ENCODE peak calls at places on chromosome X, in six cellular contexts. One of them, this sample, is unnamed.
A peak's percentile ranks its signal among the peaks of the same experiment; 100 is the strongest.

GRCh38 chrX:118795528-118795927 is 28.1 kb upstream of the ZCCHC12 start:
- DNase-seq in naive thymus-derived CD4-positive, alpha-beta T cell: no peak
- DNase-seq in GM23338: no peak
- DNase-seq in fibroblast of pulmonary artery: no peak
- DNase-seq in heart right ventricle: no peak
- DNase-seq in foreskin fibroblast: no peak
- DNase-seq in this sample: no peak

GRCh38 chrX:149961572-149961971 is 23.3 kb upstream of the EOLA2 start:
- DNase-seq in naive thymus-derived CD4-positive, alpha-beta T cell: no peak
- DNase-seq in GM23338: no peak
- DNase-seq in fibroblast of pulmonary artery: no peak
- DNase-seq in heart right ventricle: no peak
- DNase-seq in foreskin fibroblast: no peak
- DNase-seq in this sample: no peak

GRCh38 chrX:154731203-154731602 is 19.7 kb downstream of the GAB3 start:
- DNase-seq in naive thymus-derived CD4-positive, alpha-beta T cell: no peak
- DNase-seq in GM23338: no peak
- DNase-seq in fibroblast of pulmonary artery: no peak
- DNase-seq in heart right ventricle: no peak
- DNase-seq in foreskin fibroblast: no peak
- DNase-seq in this sample: peak; percentile 19

GRCh38 chrX:63686878-63687714 is 97.9 kb downstream of the ARHGEF9 start:
- DNase-seq in naive thymus-derived CD4-positive, alpha-beta T cell: peak; percentile 31
- DNase-seq in GM23338: peak; percentile 73
- DNase-seq in fibroblast of pulmonary artery: peak; percentile 60
- DNase-seq in heart right ventricle: no peak
- DNase-seq in foreskin fibroblast: peak; percentile 57
- DNase-seq in this sample: peak; percentile 10

GRCh38 chrX:21176927-21177571 is 197.2 kb upstream of the CNKSR2 start:
- DNase-seq in naive thymus-derived CD4-positive, alpha-beta T cell: no peak
- DNase-seq in GM23338: no peak
- DNase-seq in fibroblast of pulmonary artery: no peak
- DNase-seq in heart right ventricle: no peak
- DNase-seq in foreskin fibroblast: no peak
- DNase-seq in this sample: no peak

GRCh38 chrX:111098874-111099273 is 2.9 kb downstream of the PAK3 start:
- DNase-seq in naive thymus-derived CD4-positive, alpha-beta T cell: peak; percentile 57
- DNase-seq in GM23338: peak; percentile 81
- DNase-seq in fibroblast of pulmonary artery: peak; percentile 10
- DNase-seq in heart right ventricle: peak; percentile 3
- DNase-seq in foreskin fibroblast: peak; percentile 4
- DNase-seq in this sample: peak; percentile 48

GRCh38 chrX:119755981-119756533 is 2.3 kb upstream of the SOWAHD start:
- DNase-seq in naive thymus-derived CD4-positive, alpha-beta T cell: peak; percentile 80
- DNase-seq in GM23338: no peak
- DNase-seq in fibroblast of pulmonary artery: no peak
- DNase-seq in heart right ventricle: no peak
- DNase-seq in foreskin fibroblast: no peak
- DNase-seq in this sample: peak; percentile 73

GRCh38 chrX:48613502-48614160 is 16.3 kb downstream of the WDR13 start:
- DNase-seq in naive thymus-derived CD4-positive, alpha-beta T cell: no peak
- DNase-seq in GM23338: no peak
- DNase-seq in fibroblast of pulmonary artery: no peak
- DNase-seq in heart right ventricle: no peak
- DNase-seq in foreskin fibroblast: peak; percentile 35
- DNase-seq in this sample: no peak

GRCh38 chrX:69988955-69989394 is 60.8 kb downstream of the AWAT2 start:
- DNase-seq in naive thymus-derived CD4-positive, alpha-beta T cell: no peak
- DNase-seq in GM23338: no peak
- DNase-seq in fibroblast of pulmonary artery: peak; percentile 73
- DNase-seq in heart right ventricle: peak; percentile 36
- DNase-seq in foreskin fibroblast: no peak
- DNase-seq in this sample: no peak

GRCh38 chrX:11381464-11381863 is 88.3 kb downstream of the AMELX start:
- DNase-seq in naive thymus-derived CD4-positive, alpha-beta T cell: peak; percentile 0
- DNase-seq in GM23338: peak; percentile 62
- DNase-seq in fibroblast of pulmonary artery: peak; percentile 73
- DNase-seq in heart right ventricle: peak; percentile 40
- DNase-seq in foreskin fibroblast: peak; percentile 78
- DNase-seq in this sample: no peak

GRCh38 chrX:149937881-149938426 is 337 bp downstream of the EOLA2 start:
- DNase-seq in naive thymus-derived CD4-positive, alpha-beta T cell: no peak
- DNase-seq in GM23338: peak; percentile 20
- DNase-seq in fibroblast of pulmonary artery: peak; percentile 1
- DNase-seq in heart right ventricle: peak; percentile 11
- DNase-seq in foreskin fibroblast: peak; percentile 13
- DNase-seq in this sample: peak; percentile 53

GRCh38 chrX:23626651-23627050 is 40.6 kb upstream of the PRDX4 start:
- DNase-seq in naive thymus-derived CD4-positive, alpha-beta T cell: no peak
- DNase-seq in GM23338: peak; percentile 22
- DNase-seq in fibroblast of pulmonary artery: no peak
- DNase-seq in heart right ventricle: no peak
- DNase-seq in foreskin fibroblast: no peak
- DNase-seq in this sample: no peak

GRCh38 chrX:40003071-40003981 is 94.4 kb downstream of the BCOR start:
- DNase-seq in naive thymus-derived CD4-positive, alpha-beta T cell: no peak
- DNase-seq in GM23338: no peak
- DNase-seq in fibroblast of pulmonary artery: peak; percentile 8
- DNase-seq in heart right ventricle: no peak
- DNase-seq in foreskin fibroblast: no peak
- DNase-seq in this sample: no peak

GRCh38 chrX:78102100-78102499 is 1.9 kb upstream of the PGK1 start:
- DNase-seq in naive thymus-derived CD4-positive, alpha-beta T cell: no peak
- DNase-seq in GM23338: no peak
- DNase-seq in fibroblast of pulmonary artery: no peak
- DNase-seq in heart right ventricle: no peak
- DNase-seq in foreskin fibroblast: peak; percentile 10
- DNase-seq in this sample: no peak

GRCh38 chrX:16240231-16240905 is 73.1 kb downstream of the MAGEB17 start:
- DNase-seq in naive thymus-derived CD4-positive, alpha-beta T cell: no peak
- DNase-seq in GM23338: no peak
- DNase-seq in fibroblast of pulmonary artery: no peak
- DNase-seq in heart right ventricle: no peak
- DNase-seq in foreskin fibroblast: no peak
- DNase-seq in this sample: no peak

GRCh38 chrX:7019555-7019954 is 128.0 kb upstream of the STS start:
- DNase-seq in naive thymus-derived CD4-positive, alpha-beta T cell: no peak
- DNase-seq in GM23338: no peak
- DNase-seq in fibroblast of pulmonary artery: no peak
- DNase-seq in heart right ventricle: no peak
- DNase-seq in foreskin fibroblast: peak; percentile 53
- DNase-seq in this sample: no peak

GRCh38 chrX:100743009-100743615 is 11.2 kb upstream of the SYTL4 start:
- DNase-seq in naive thymus-derived CD4-positive, alpha-beta T cell: no peak
- DNase-seq in GM23338: no peak
- DNase-seq in fibroblast of pulmonary artery: peak; percentile 51
- DNase-seq in heart right ventricle: no peak
- DNase-seq in foreskin fibroblast: no peak
- DNase-seq in this sample: no peak

GRCh38 chrX:118228041-118228440 is 111.4 kb upstream of the KLHL13 start:
- DNase-seq in naive thymus-derived CD4-positive, alpha-beta T cell: no peak
- DNase-seq in GM23338: no peak
- DNase-seq in fibroblast of pulmonary artery: peak; percentile 6
- DNase-seq in heart right ventricle: no peak
- DNase-seq in foreskin fibroblast: peak; percentile 60
- DNase-seq in this sample: no peak

GRCh38 chrX:24145340-24146186 is 4.0 kb upstream of the ZFX start:
- DNase-seq in naive thymus-derived CD4-positive, alpha-beta T cell: no peak
- DNase-seq in GM23338: no peak
- DNase-seq in fibroblast of pulmonary artery: peak; percentile 38
- DNase-seq in heart right ventricle: no peak
- DNase-seq in foreskin fibroblast: peak; percentile 50
- DNase-seq in this sample: no peak

GRCh38 chrX:13167444-13168207 is 123.2 kb upstream of the FAM9C start:
- DNase-seq in naive thymus-derived CD4-positive, alpha-beta T cell: peak; percentile 12
- DNase-seq in GM23338: no peak
- DNase-seq in fibroblast of pulmonary artery: peak; percentile 77
- DNase-seq in heart right ventricle: peak; percentile 45
- DNase-seq in foreskin fibroblast: peak; percentile 67
- DNase-seq in this sample: no peak

GRCh38 chrX:141632124-141632523 is 42.6 kb downstream of the SPANXA2 start:
- DNase-seq in naive thymus-derived CD4-positive, alpha-beta T cell: no peak
- DNase-seq in GM23338: no peak
- DNase-seq in fibroblast of pulmonary artery: peak; percentile 2
- DNase-seq in heart right ventricle: no peak
- DNase-seq in foreskin fibroblast: peak; percentile 2
- DNase-seq in this sample: no peak

GRCh38 chrX:135931644-135932487 is 38.4 kb downstream of the SAGE1 start:
- DNase-seq in naive thymus-derived CD4-positive, alpha-beta T cell: peak; percentile 42
- DNase-seq in GM23338: peak; percentile 76
- DNase-seq in fibroblast of pulmonary artery: peak; percentile 45
- DNase-seq in heart right ventricle: peak; percentile 15
- DNase-seq in foreskin fibroblast: peak; percentile 58
- DNase-seq in this sample: peak; percentile 5

GRCh38 chrX:12370444-12371089 is 232.3 kb downstream of the FRMPD4 start:
- DNase-seq in naive thymus-derived CD4-positive, alpha-beta T cell: no peak
- DNase-seq in GM23338: no peak
- DNase-seq in fibroblast of pulmonary artery: peak; percentile 90
- DNase-seq in heart right ventricle: peak; percentile 33
- DNase-seq in foreskin fibroblast: peak; percentile 89
- DNase-seq in this sample: no peak

GRCh38 chrX:154411981-154412340 is 622 bp downstream of the TAFAZZIN start:
- DNase-seq in naive thymus-derived CD4-positive, alpha-beta T cell: no peak
- DNase-seq in GM23338: peak; percentile 77
- DNase-seq in fibroblast of pulmonary artery: peak; percentile 49
- DNase-seq in heart right ventricle: peak; percentile 62
- DNase-seq in foreskin fibroblast: peak; percentile 73
- DNase-seq in this sample: peak; percentile 28

GRCh38 chrX:30261012-30261411 is 14.1 kb downstream of the MAGEB1 start:
- DNase-seq in naive thymus-derived CD4-positive, alpha-beta T cell: no peak
- DNase-seq in GM23338: no peak
- DNase-seq in fibroblast of pulmonary artery: no peak
- DNase-seq in heart right ventricle: no peak
- DNase-seq in foreskin fibroblast: no peak
- DNase-seq in this sample: no peak

GRCh38 chrX:64975491-64975890 is 759 bp downstream of the ZC4H2 start:
- DNase-seq in naive thymus-derived CD4-positive, alpha-beta T cell: peak; percentile 26
- DNase-seq in GM23338: peak; percentile 60
- DNase-seq in fibroblast of pulmonary artery: peak; percentile 15
- DNase-seq in heart right ventricle: peak; percentile 3
- DNase-seq in foreskin fibroblast: peak; percentile 37
- DNase-seq in this sample: peak; percentile 13

GRCh38 chrX:1006156-1006730 is 206.2 kb downstream of the CRLF2 start:
- DNase-seq in naive thymus-derived CD4-positive, alpha-beta T cell: no peak
- DNase-seq in GM23338: no peak
- DNase-seq in fibroblast of pulmonary artery: no peak
- DNase-seq in heart right ventricle: no peak
- DNase-seq in foreskin fibroblast: no peak
- DNase-seq in this sample: no peak

GRCh38 chrX:997631-998137 is 214.8 kb downstream of the CRLF2 start:
- DNase-seq in naive thymus-derived CD4-positive, alpha-beta T cell: no peak
- DNase-seq in GM23338: peak; percentile 74
- DNase-seq in fibroblast of pulmonary artery: no peak
- DNase-seq in heart right ventricle: no peak
- DNase-seq in foreskin fibroblast: no peak
- DNase-seq in this sample: no peak

DNA sequence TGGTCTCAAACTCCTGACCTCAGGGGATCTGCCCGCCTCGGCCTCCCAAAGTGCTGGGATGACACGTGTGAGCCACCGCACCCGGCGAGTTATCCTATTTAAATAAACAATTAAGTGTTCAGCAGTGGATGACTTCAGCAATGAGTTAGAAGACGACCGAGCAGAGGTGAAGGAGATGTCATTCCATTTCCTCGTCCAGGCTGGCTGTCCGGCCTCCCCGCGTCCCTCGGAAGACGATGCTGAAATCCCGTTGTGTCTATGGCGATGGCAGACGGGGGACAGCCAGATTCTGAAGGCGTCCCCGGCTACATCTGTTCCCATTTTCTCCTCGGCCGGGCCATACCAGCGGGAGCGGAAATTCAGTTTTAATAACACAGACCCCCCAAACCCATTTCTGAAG is 209.8 kb downstream of the CRLF2 start:
- DNase-seq in naive thymus-derived CD4-positive, alpha-beta T cell: no peak
- DNase-seq in GM23338: no peak
- DNase-seq in fibroblast of pulmonary artery: no peak
- DNase-seq in heart right ventricle: no peak
- DNase-seq in foreskin fibroblast: no peak
- DNase-seq in this sample: no peak
- H3K4me3 ChIP-seq in naive thymus-derived CD4-positive, alpha-beta T cell: no peak overlapping the region
- H3K4me3 ChIP-seq in GM23338: no peak overlapping the region
- H3K4me3 ChIP-seq in fibroblast of pulmonary artery: no peak overlapping the region
- H3K4me3 ChIP-seq in heart right ventricle: no peak overlapping the region
- H3K4me3 ChIP-seq in foreskin fibroblast: no peak overlapping the region
- H3K4me3 ChIP-seq in this sample: no peak overlapping the region

GRCh38 chrX:44253573-44253942 is 89.9 kb downstream of the EFHC2 start:
- DNase-seq in naive thymus-derived CD4-positive, alpha-beta T cell: no peak
- DNase-seq in GM23338: no peak
- DNase-seq in fibroblast of pulmonary artery: no peak
- DNase-seq in heart right ventricle: no peak
- DNase-seq in foreskin fibroblast: no peak
- DNase-seq in this sample: no peak
- H3K4me3 ChIP-seq in naive thymus-derived CD4-positive, alpha-beta T cell: peak overlapping the region; percentile 14
- H3K4me3 ChIP-seq in GM23338: no peak overlapping the region
- H3K4me3 ChIP-seq in fibroblast of pulmonary artery: no peak overlapping the region
- H3K4me3 ChIP-seq in heart right ventricle: peak overlapping the region; percentile 27
- H3K4me3 ChIP-seq in foreskin fibroblast: no peak overlapping the region
- H3K4me3 ChIP-seq in this sample: peak overlapping the region; percentile 49

GRCh38 chrX:19776753-19777152 is 110.6 kb downstream of the SH3KBP1 start:
- DNase-seq in naive thymus-derived CD4-positive, alpha-beta T cell: peak; percentile 62
- DNase-seq in GM23338: no peak
- DNase-seq in fibroblast of pulmonary artery: no peak
- DNase-seq in heart right ventricle: no peak
- DNase-seq in foreskin fibroblast: no peak
- DNase-seq in this sample: peak; percentile 64
- H3K4me3 ChIP-seq in naive thymus-derived CD4-positive, alpha-beta T cell: no peak overlapping the region
- H3K4me3 ChIP-seq in GM23338: no peak overlapping the region
- H3K4me3 ChIP-seq in fibroblast of pulmonary artery: no peak overlapping the region
- H3K4me3 ChIP-seq in heart right ventricle: no peak overlapping the region
- H3K4me3 ChIP-seq in foreskin fibroblast: no peak overlapping the region
- H3K4me3 ChIP-seq in this sample: no peak overlapping the region

GRCh38 chrX:108437789-108438623 is at the start of gene COL4A6:
- DNase-seq in naive thymus-derived CD4-positive, alpha-beta T cell: no peak
- DNase-seq in GM23338: peak; percentile 76
- DNase-seq in fibroblast of pulmonary artery: no peak
- DNase-seq in heart right ventricle: peak; percentile 5
- DNase-seq in foreskin fibroblast: peak; percentile 38
- DNase-seq in this sample: no peak
- H3K4me3 ChIP-seq in naive thymus-derived CD4-positive, alpha-beta T cell: no peak within 1 kb of the TSS
- H3K4me3 ChIP-seq in GM23338: peak within 1 kb of the TSS; percentile 78
- H3K4me3 ChIP-seq in fibroblast of pulmonary artery: peak within 1 kb of the TSS; percentile 61
- H3K4me3 ChIP-seq in heart right ventricle: peak within 1 kb of the TSS; percentile 62
- H3K4me3 ChIP-seq in foreskin fibroblast: peak within 1 kb of the TSS; percentile 67
- H3K4me3 ChIP-seq in this sample: no peak within 1 kb of the TSS

DNA sequence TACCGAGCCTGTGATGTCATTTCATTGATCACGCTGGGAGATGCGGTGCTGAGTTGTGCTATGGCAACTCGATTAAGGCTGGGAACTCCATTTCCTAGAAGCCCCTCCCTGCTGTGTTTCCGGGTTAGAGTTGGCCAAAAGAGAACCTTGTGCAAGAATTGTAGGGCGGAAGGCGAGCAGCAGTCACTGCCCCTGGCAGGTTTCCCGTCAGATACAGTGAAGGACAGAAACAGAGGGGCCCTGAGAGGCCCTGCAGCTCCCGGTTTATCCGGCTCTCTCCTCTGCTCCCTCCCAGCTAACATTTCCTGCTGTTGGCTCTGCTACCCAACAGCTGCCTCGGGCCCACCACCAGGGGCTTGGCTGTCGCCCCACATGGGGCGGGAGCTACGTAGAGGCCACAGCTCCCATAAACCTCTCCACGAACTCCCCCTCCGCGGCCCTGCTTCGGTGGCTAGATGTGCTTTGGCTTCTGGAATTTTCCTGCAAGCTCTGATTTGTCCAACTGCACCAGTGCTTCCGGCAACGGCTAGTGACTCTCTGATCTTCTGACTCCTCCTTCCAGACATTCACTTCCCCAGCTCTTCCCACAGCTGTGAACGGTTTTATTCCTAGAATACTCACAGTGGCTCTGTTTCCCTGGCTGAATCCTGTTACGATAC is 74.9 kb upstream of the USP9X start:
- DNase-seq in naive thymus-derived CD4-positive, alpha-beta T cell: peak; percentile 68
- DNase-seq in GM23338: peak; percentile 60
- DNase-seq in fibroblast of pulmonary artery: peak; percentile 98
- DNase-seq in heart right ventricle: peak; percentile 90
- DNase-seq in foreskin fibroblast: peak; percentile 84
- DNase-seq in this sample: peak; percentile 5
- H3K4me3 ChIP-seq in naive thymus-derived CD4-positive, alpha-beta T cell: peak overlapping the region; percentile 32
- H3K4me3 ChIP-seq in GM23338: no peak overlapping the region
- H3K4me3 ChIP-seq in fibroblast of pulmonary artery: peak overlapping the region; percentile 44
- H3K4me3 ChIP-seq in heart right ventricle: peak overlapping the region; percentile 42
- H3K4me3 ChIP-seq in foreskin fibroblast: peak overlapping the region; percentile 25
- H3K4me3 ChIP-seq in this sample: peak overlapping the region; percentile 66

This sample was measured in CD8-positive, alpha-beta memory T cell.